ENCODE peak calls at places on chromosomes 6 and 20, in four cellular contexts. L is A549, G is mucosa of descending colon, V is fibroblast of pulmonary artery. Z is an unnamed sample.

GRCh38 chr20:50193169-50193850 is 2.7 kb downstream of the CEBPB start:
- DNase-seq in L (no peak), G (peak), V (peak), Z (peak)

GRCh38 chr6:20182926-20183521 is 29.2 kb downstream of the MBOAT1 start:
- DNase-seq in L (no peak), G (peak), V (no peak), Z (peak)

GRCh38 chr20:49029203-49029602 is 16.9 kb upstream of the CSE1L start:
- DNase-seq in L (no peak), G (no peak), V (no peak), Z (no peak)

GRCh38 chr20:46803446-46804020 is 91.1 kb upstream of the EYA2 start:
- DNase-seq in L (no peak), G (no peak), V (no peak), Z (no peak)

GRCh38 chr20:7817286-7817685 is 123.0 kb downstream of the HAO1 start:
- DNase-seq in L (no peak), G (no peak), V (no peak), Z (no peak)

GRCh38 chr20:23002276-23002675 is 32.8 kb upstream of the SSTR4 start:
- DNase-seq in L (no peak), G (no peak), V (no peak), Z (no peak)

GRCh38 chr20:40977218-40977617 is 51.4 kb upstream of the TOP1 start:
- DNase-seq in L (no peak), G (no peak), V (no peak), Z (no peak)

GRCh38 chr6:35678021-35678654 is 10.6 kb downstream of the FKBP5 start:
- DNase-seq in L (no peak), G (no peak), V (peak), Z (no peak)

GRCh38 chr20:63126876-63127699 is 88.8 kb downstream of the YTHDF1 start:
- DNase-seq in L (no peak), G (no peak), V (no peak), Z (no peak)

GRCh38 chr6:170270984-170271593 is 19.8 kb downstream of the DLL1 start:
- DNase-seq in L (no peak), G (no peak), V (no peak), Z (no peak)

GRCh38 chr20:63696628-63697356 is at the start of gene TNFRSF6B:
- DNase-seq in L (no peak), G (no peak), V (no peak), Z (peak)

GRCh38 chr20:36236786-36237121 is 476 bp downstream of the AAR2 start:
- DNase-seq in L (no peak), G (no peak), V (no peak), Z (no peak)

GRCh38 chr6:141550471-141550870 is 582.3 kb upstream of the GJE1 start:
- DNase-seq in L (no peak), G (no peak), V (no peak), Z (no peak)

GRCh38 chr6:20877008-20877937 is 343.0 kb downstream of the CDKAL1 start:
- DNase-seq in L (peak), G (peak), V (peak), Z (peak)

GRCh38 chr6:23329091-23329490 is 759.7 kb downstream of the HDGFL1 start:
- DNase-seq in L (no peak), G (no peak), V (no peak), Z (no peak)

GRCh38 chr20:1912056-1912455 is 16.8 kb downstream of the SIRPA start:
- DNase-seq in L (no peak), G (no peak), V (peak), Z (no peak)

GRCh38 chr6:158069800-158070195 is 88.1 kb downstream of the SYNJ2 start:
- DNase-seq in L (no peak), G (no peak), V (peak), Z (no peak)

GRCh38 chr6:73652637-73653570 is 888 bp downstream of the SLC17A5 start:
- DNase-seq in L (peak), G (peak), V (peak), Z (peak)
- TF ChIP-seq CTCF in L (peak), G (no peak), V (peak), Z (peak)

GRCh38 chr6:14147891-14148290 is 30.3 kb downstream of the CD83 start:
- DNase-seq in L (no peak), G (no peak), V (peak), Z (no peak)
- TF ChIP-seq CTCF in L (no peak), G (no peak), V (no peak), Z (no peak)

GRCh38 chr6:132023490-132023889 is 72.3 kb upstream of the CCN2 start:
- DNase-seq in L (no peak), G (peak), V (peak), Z (no peak)
- TF ChIP-seq CTCF in L (no peak), G (no peak), V (no peak), Z (no peak)

GRCh38 chr20:59222982-59223610 is 59.5 kb downstream of the ZNF831 start:
- DNase-seq in L (peak), G (peak), V (peak), Z (no peak)
- TF ChIP-seq CTCF in L (no peak), G (no peak), V (no peak), Z (no peak)